ENCODE peak calls at places on chromosomes 7 and 10, in six cellular contexts. One of them, this sample, is unnamed.

GRCh38 chr10:125006921-125007391 is 65.0 kb downstream of the ZRANB1 start:
- DNase-seq in naive thymus-derived CD4-positive, alpha-beta T cell: no peak
- DNase-seq in activated CD8-positive, alpha-beta memory T cell treated with anti-CD3 and anti-CD28 coated beads for 24 hours: no peak
- DNase-seq in activated T-cell treated with anti-CD3 and anti-CD28 coated beads for 48 hours: no peak
- DNase-seq in NCI-H774: no peak
- DNase-seq in BJ: peak
- DNase-seq in this sample: no peak

GRCh38 chr10:64537931-64538330 is 1016.7 kb downstream of the REEP3 start:
- DNase-seq in NCI-H774: no peak
- DNase-seq in activated T-cell treated with anti-CD3 and anti-CD28 coated beads for 48 hours: no peak
- DNase-seq in BJ: no peak
- DNase-seq in naive thymus-derived CD4-positive, alpha-beta T cell: no peak
- DNase-seq in activated CD8-positive, alpha-beta memory T cell treated with anti-CD3 and anti-CD28 coated beads for 24 hours: no peak
- DNase-seq in this sample: no peak

GRCh38 chr7:46764100-46764941 is 817.6 kb downstream of the TNS3 start:
- DNase-seq in activated CD8-positive, alpha-beta memory T cell treated with anti-CD3 and anti-CD28 coated beads for 24 hours: no peak
- DNase-seq in naive thymus-derived CD4-positive, alpha-beta T cell: no peak
- DNase-seq in NCI-H774: peak
- DNase-seq in BJ: peak
- DNase-seq in activated T-cell treated with anti-CD3 and anti-CD28 coated beads for 48 hours: no peak
- DNase-seq in this sample: no peak

GRCh38 chr10:78260141-78260540 is 226.5 kb downstream of the RPS24 start:
- DNase-seq in activated CD8-positive, alpha-beta memory T cell treated with anti-CD3 and anti-CD28 coated beads for 24 hours: no peak
- DNase-seq in NCI-H774: no peak
- DNase-seq in activated T-cell treated with anti-CD3 and anti-CD28 coated beads for 48 hours: no peak
- DNase-seq in BJ: no peak
- DNase-seq in naive thymus-derived CD4-positive, alpha-beta T cell: no peak
- DNase-seq in this sample: no peak

GRCh38 chr10:79403441-79404230 is 41.8 kb downstream of the ZCCHC24 start:
- DNase-seq in activated CD8-positive, alpha-beta memory T cell treated with anti-CD3 and anti-CD28 coated beads for 24 hours: no peak
- DNase-seq in BJ: no peak
- DNase-seq in naive thymus-derived CD4-positive, alpha-beta T cell: no peak
- DNase-seq in NCI-H774: no peak
- DNase-seq in activated T-cell treated with anti-CD3 and anti-CD28 coated beads for 48 hours: no peak
- DNase-seq in this sample: no peak

GRCh38 chr7:90804370-90804769 is 208.2 kb downstream of the CDK14 start:
- DNase-seq in activated T-cell treated with anti-CD3 and anti-CD28 coated beads for 48 hours: no peak
- DNase-seq in BJ: no peak
- DNase-seq in activated CD8-positive, alpha-beta memory T cell treated with anti-CD3 and anti-CD28 coated beads for 24 hours: no peak
- DNase-seq in NCI-H774: no peak
- DNase-seq in naive thymus-derived CD4-positive, alpha-beta T cell: no peak
- DNase-seq in this sample: no peak

GRCh38 chr7:140604760-140605159 is 35.9 kb downstream of the DENND2A start:
- DNase-seq in naive thymus-derived CD4-positive, alpha-beta T cell: no peak
- DNase-seq in NCI-H774: no peak
- DNase-seq in BJ: peak
- DNase-seq in activated CD8-positive, alpha-beta memory T cell treated with anti-CD3 and anti-CD28 coated beads for 24 hours: no peak
- DNase-seq in activated T-cell treated with anti-CD3 and anti-CD28 coated beads for 48 hours: no peak
- DNase-seq in this sample: no peak

GRCh38 chr10:30820282-30820991 is 190.9 kb upstream of the LYZL2 start:
- DNase-seq in BJ: peak
- DNase-seq in activated T-cell treated with anti-CD3 and anti-CD28 coated beads for 48 hours: no peak
- DNase-seq in naive thymus-derived CD4-positive, alpha-beta T cell: no peak
- DNase-seq in NCI-H774: no peak
- DNase-seq in activated CD8-positive, alpha-beta memory T cell treated with anti-CD3 and anti-CD28 coated beads for 24 hours: no peak
- DNase-seq in this sample: no peak

GRCh38 chr7:135853499-135853898 is 104.9 kb upstream of the FAM180A start:
- DNase-seq in naive thymus-derived CD4-positive, alpha-beta T cell: no peak
- DNase-seq in activated T-cell treated with anti-CD3 and anti-CD28 coated beads for 48 hours: no peak
- DNase-seq in NCI-H774: no peak
- DNase-seq in activated CD8-positive, alpha-beta memory T cell treated with anti-CD3 and anti-CD28 coated beads for 24 hours: no peak
- DNase-seq in BJ: peak
- DNase-seq in this sample: no peak

GRCh38 chr7:121504478-121504877 is 108.4 kb upstream of the FAM3C start:
- DNase-seq in activated T-cell treated with anti-CD3 and anti-CD28 coated beads for 48 hours: no peak
- DNase-seq in naive thymus-derived CD4-positive, alpha-beta T cell: no peak
- DNase-seq in BJ: peak
- DNase-seq in activated CD8-positive, alpha-beta memory T cell treated with anti-CD3 and anti-CD28 coated beads for 24 hours: no peak
- DNase-seq in NCI-H774: no peak
- DNase-seq in this sample: no peak

This sample was measured in type B pancreatic cell.